ENCODE peak calls at places on chromosomes 16 and 17, in nine cellular contexts. F is HFF-Myc; C is fibroblast of lung; K is CD4-positive, CD25-positive, alpha-beta regulatory T cell; N is GM23248; Y is lower leg skin; A is prostate gland; T is body of pancreas; X is transverse colon. V is an unnamed sample.

GRCh38 chr17:18185391-18185790 is 1.8 kb downstream of the ALKBH5 start:
- DNase-seq in F (no peak), C (peak), K (no peak), N (peak), Y (no peak), A (no peak), T (no peak), X (no peak), V (no peak)

GRCh38 chr17:29582254-29582765 is 7.1 kb downstream of the GIT1 start:
- DNase-seq in F (no peak), C (no peak), K (no peak), N (no peak), Y (no peak), A (no peak), T (no peak), X (no peak), V (no peak)

GRCh38 chr17:78375401-78376079 is 2.9 kb upstream of the PGS1 start:
- DNase-seq in F (no peak), C (peak), K (no peak), N (peak), Y (peak), A (no peak), T (no peak), X (no peak), V (peak)

GRCh38 chr16:57341062-57341440 is 17.5 kb upstream of the CCL22 start:
- DNase-seq in F (no peak), C (no peak), K (no peak), N (no peak), Y (peak), A (no peak), T (no peak), X (no peak), V (no peak)

GRCh38 chr16:15435216-15435864 is 952 bp downstream of the BMERB1 start:
- DNase-seq in F (no peak), C (no peak), K (no peak), N (peak), Y (no peak), A (no peak), T (peak), X (no peak), V (no peak)

GRCh38 chr17:45883063-45883462 is 11.3 kb upstream of the MAPT start:
- DNase-seq in F (no peak), C (no peak), K (no peak), N (no peak), Y (no peak), A (no peak), T (no peak), X (no peak), V (no peak)

GRCh38 chr17:78376161-78376560 is 2.3 kb upstream of the PGS1 start:
- DNase-seq in F (no peak), C (peak), K (no peak), N (no peak), Y (no peak), A (no peak), T (no peak), X (no peak), V (no peak)

GRCh38 chr17:6508519-6509294 is 47.6 kb downstream of the PITPNM3 start:
- DNase-seq in F (no peak), C (no peak), K (no peak), N (no peak), Y (peak), A (no peak), T (no peak), X (no peak), V (no peak)

GRCh38 chr17:78974635-78975591 is 4.8 kb downstream of the LGALS3BP start:
- DNase-seq in F (peak), C (peak), K (no peak), N (peak), Y (peak), A (peak), T (peak), X (peak), V (peak)

GRCh38 chr16:74480150-74481029 is 59.1 kb upstream of the CLEC18B start:
- DNase-seq in F (peak), C (peak), K (no peak), N (peak), Y (no peak), A (peak), T (peak), X (peak), V (peak)

GRCh38 chr17:2440930-2441329 is 40.1 kb upstream of the MNT start:
- DNase-seq in F (no peak), C (no peak), K (no peak), N (no peak), Y (no peak), A (no peak), T (no peak), X (no peak), V (no peak)

GRCh38 chr17:68455756-68456528 is 1.4 kb downstream of the WIPI1 start:
- DNase-seq in F (no peak), C (peak), K (no peak), N (peak), Y (no peak), A (peak), T (peak), X (peak), V (no peak)

GRCh38 chr16:12440233-12440530 is 363.5 kb downstream of the CPPED1 start:
- DNase-seq in F (no peak), C (peak), K (no peak), N (peak), Y (no peak), A (no peak), T (no peak), X (no peak), V (no peak)

GRCh38 chr16:13378151-13378550 is 476.8 kb downstream of the SHISA9 start:
- DNase-seq in F (no peak), C (no peak), K (no peak), N (no peak), Y (no peak), A (no peak), T (no peak), X (no peak), V (no peak)

GRCh38 chr16:77696149-77696548 is 26.2 kb upstream of the NUDT7 start:
- DNase-seq in F (no peak), C (no peak), K (no peak), N (no peak), Y (no peak), A (no peak), T (no peak), X (no peak), V (no peak)

GRCh38 chr16:80176114-80176513 is 364.7 kb upstream of the DYNLRB2 start:
- DNase-seq in F (no peak), C (no peak), K (no peak), N (peak), Y (no peak), A (no peak), T (no peak), X (no peak), V (no peak)

GRCh38 chr17:19670906-19671305 is 22.4 kb downstream of the ALDH3A2 start:
- DNase-seq in F (no peak), C (no peak), K (no peak), N (no peak), Y (peak), A (no peak), T (no peak), X (no peak), V (no peak)

GRCh38 chr17:29760279-29760721 is 137.6 kb upstream of the CORO6 start:
- DNase-seq in F (no peak), C (peak), K (no peak), N (peak), Y (no peak), A (no peak), T (no peak), X (peak), V (no peak)

GRCh38 chr17:35731239-35731931 is at the start of gene RASL10B:
- DNase-seq in F (no peak), C (peak), K (no peak), N (peak), Y (peak), A (peak), T (peak), X (peak), V (no peak)

GRCh38 chr17:18379246-18380146 is 1.9 kb downstream of the EVPLL start:
- DNase-seq in F (no peak), C (no peak), K (no peak), N (no peak), Y (no peak), A (no peak), T (no peak), X (peak), V (no peak)

GRCh38 chr16:21117567-21117966 is 33.1 kb downstream of the DNAH3 start:
- DNase-seq in F (no peak), C (no peak), K (no peak), N (peak), Y (peak), A (no peak), T (no peak), X (no peak), V (no peak)

GRCh38 chr16:79089735-79090284 is 510.7 kb downstream of the MAF start:
- DNase-seq in F (no peak), C (no peak), K (no peak), N (no peak), Y (no peak), A (no peak), T (no peak), X (peak), V (no peak)

GRCh38 chr16:25014500-25015147 is 545 bp downstream of the ARHGAP17 start:
- DNase-seq in F (no peak), C (peak), K (peak), N (peak), Y (peak), A (peak), T (peak), X (peak), V (no peak)

GRCh38 chr17:31499771-31500554 is 108.5 kb downstream of the RAB11FIP4 start:
- DNase-seq in F (no peak), C (peak), K (no peak), N (peak), Y (no peak), A (no peak), T (peak), X (peak), V (no peak)

GRCh38 chr17:63497708-63498483 is 21.0 kb downstream of the ACE start:
- DNase-seq in F (no peak), C (peak), K (no peak), N (no peak), Y (no peak), A (no peak), T (no peak), X (no peak), V (peak)

GRCh38 chr16:67389911-67390815 is 3.1 kb downstream of the TPPP3 start:
- DNase-seq in F (no peak), C (no peak), K (no peak), N (no peak), Y (peak), A (no peak), T (no peak), X (no peak), V (no peak)

GRCh38 chr16:24544640-24545039 is 5.3 kb downstream of the RBBP6 start:
- DNase-seq in F (no peak), C (peak), K (no peak), N (peak), Y (no peak), A (no peak), T (no peak), X (no peak), V (no peak)

GRCh38 chr17:36188891-36189306 is 7.7 kb downstream of the CCL3L1 start:
- DNase-seq in F (no peak), C (no peak), K (no peak), N (no peak), Y (no peak), A (no peak), T (peak), X (peak), V (no peak)

GRCh38 chr16:83245061-83245460 is 562.7 kb upstream of the HSBP1 start:
- DNase-seq in F (no peak), C (peak), K (no peak), N (peak), Y (no peak), A (no peak), T (no peak), X (no peak), V (no peak)

GRCh38 chr16:31876955-31877828 is 3.6 kb downstream of the ZNF267 start:
- DNase-seq in F (peak), C (peak), K (peak), N (peak), Y (no peak), A (no peak), T (no peak), X (no peak), V (no peak)

DNA sequence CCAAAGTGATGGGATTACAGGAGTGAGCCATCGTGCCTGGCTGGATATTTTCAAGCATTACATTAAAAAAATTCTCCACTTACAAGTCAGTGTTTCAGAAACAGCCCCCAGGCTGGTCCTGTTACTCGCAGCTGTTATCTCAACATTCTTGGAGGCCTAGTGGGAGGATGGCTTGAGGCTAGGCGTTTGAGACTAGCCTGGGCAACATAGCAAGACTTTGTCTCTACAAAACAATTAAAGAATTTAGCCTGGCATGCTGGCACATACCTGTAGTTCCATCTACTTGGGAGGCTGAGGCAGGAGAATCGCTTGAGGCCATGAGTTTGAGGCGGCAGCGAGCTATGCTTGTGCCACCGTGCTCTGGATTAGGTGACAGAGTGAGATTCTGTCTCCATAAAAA is 26.5 kb upstream of the SPNS3 start:
- DNase-seq in F (no peak), C (no peak), K (no peak), N (no peak), Y (no peak), A (no peak), T (no peak), X (no peak), V (no peak)
- H3K4me3 ChIP-seq in F (no peak), C (no peak), K (no peak), N (no peak), Y (no peak), A (no peak), T (no peak), X (no peak), V (no peak)

GRCh38 chr16:85308585-85309540 is 196.6 kb upstream of the CIBAR2 start:
- DNase-seq in F (no peak), C (no peak), K (no peak), N (no peak), Y (no peak), A (no peak), T (no peak), X (no peak), V (no peak)
- H3K4me3 ChIP-seq in F (no peak), C (no peak), K (peak), N (no peak), Y (no peak), A (no peak), T (no peak), X (no peak), V (no peak)

GRCh38 chr17:1229891-1230571 is 40.2 kb upstream of the BHLHA9 start:
- DNase-seq in F (no peak), C (no peak), K (no peak), N (peak), Y (no peak), A (no peak), T (no peak), X (peak), V (no peak)
- H3K4me3 ChIP-seq in F (no peak), C (no peak), K (no peak), N (peak), Y (peak), A (peak), T (no peak), X (peak), V (peak)

GRCh38 chr16:1958715-1959268 is 546 bp upstream of the NDUFB10 start:
- DNase-seq in F (no peak), C (no peak), K (no peak), N (no peak), Y (no peak), A (no peak), T (no peak), X (no peak), V (no peak)
- H3K4me3 ChIP-seq in F (peak), C (no peak), K (peak), N (peak), Y (no peak), A (peak), T (no peak), X (peak), V (peak)

GRCh38 chr16:55647798-55648197 is 8.0 kb upstream of the SLC6A2 start:
- DNase-seq in F (no peak), C (no peak), K (no peak), N (peak), Y (no peak), A (no peak), T (no peak), X (no peak), V (no peak)

GRCh38 chr16:55647343-55647742 is 8.4 kb upstream of the SLC6A2 start:
- DNase-seq in F (no peak), C (no peak), K (no peak), N (no peak), Y (no peak), A (no peak), T (no peak), X (no peak), V (no peak)

GRCh38 chr16:55643161-55643970 is 12.4 kb upstream of the SLC6A2 start:
- DNase-seq in F (no peak), C (no peak), K (no peak), N (peak), Y (peak), A (no peak), T (peak), X (peak), V (no peak)

GRCh38 chr16:55642611-55643010 is 13.2 kb upstream of the SLC6A2 start:
- DNase-seq in F (no peak), C (no peak), K (no peak), N (no peak), Y (no peak), A (no peak), T (no peak), X (no peak), V (no peak)

DNA sequence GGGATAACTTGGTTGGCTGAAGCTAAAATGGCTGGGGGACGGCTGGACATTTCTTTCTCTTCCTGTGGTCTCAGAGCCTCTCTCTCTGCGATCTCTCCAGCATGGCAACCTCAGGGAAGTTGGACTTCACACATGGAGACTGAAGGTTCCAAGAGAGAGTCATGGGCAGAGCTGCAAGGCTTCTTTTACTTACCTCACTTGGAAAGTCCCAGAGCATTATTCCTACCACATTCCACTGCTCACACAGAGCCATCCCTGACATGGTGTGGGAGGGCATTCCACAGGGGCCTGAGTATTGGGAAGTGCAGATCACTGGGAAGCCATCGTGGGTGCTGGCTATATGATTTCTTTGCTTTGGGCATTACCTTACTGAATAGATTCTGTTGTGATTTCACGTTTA is 9.8 kb upstream of the SLC6A2 start:
- DNase-seq in F (no peak), C (peak), K (no peak), N (no peak), Y (peak), A (no peak), T (no peak), X (no peak), V (no peak)
- H3K4me3 ChIP-seq in F (no peak), C (no peak), K (no peak), N (no peak), Y (no peak), A (no peak), T (no peak), X (no peak), V (no peak)

GRCh38 chr16:2715064-2715463 is 5.0 kb downstream of the PRSS27 start:
- DNase-seq in F (no peak), C (no peak), K (no peak), N (no peak), Y (no peak), A (no peak), T (no peak), X (no peak), V (no peak)
- H3K4me3 ChIP-seq in F (no peak), C (no peak), K (no peak), N (no peak), Y (no peak), A (no peak), T (no peak), X (no peak), V (no peak)

GRCh38 chr17:16255481-16255901 is 38.5 kb downstream of the PIGL start:
- DNase-seq in F (no peak), C (peak), K (no peak), N (peak), Y (no peak), A (peak), T (peak), X (peak), V (peak)
- H3K4me3 ChIP-seq in F (no peak), C (peak), K (no peak), N (peak), Y (no peak), A (no peak), T (no peak), X (peak), V (no peak)

DNA sequence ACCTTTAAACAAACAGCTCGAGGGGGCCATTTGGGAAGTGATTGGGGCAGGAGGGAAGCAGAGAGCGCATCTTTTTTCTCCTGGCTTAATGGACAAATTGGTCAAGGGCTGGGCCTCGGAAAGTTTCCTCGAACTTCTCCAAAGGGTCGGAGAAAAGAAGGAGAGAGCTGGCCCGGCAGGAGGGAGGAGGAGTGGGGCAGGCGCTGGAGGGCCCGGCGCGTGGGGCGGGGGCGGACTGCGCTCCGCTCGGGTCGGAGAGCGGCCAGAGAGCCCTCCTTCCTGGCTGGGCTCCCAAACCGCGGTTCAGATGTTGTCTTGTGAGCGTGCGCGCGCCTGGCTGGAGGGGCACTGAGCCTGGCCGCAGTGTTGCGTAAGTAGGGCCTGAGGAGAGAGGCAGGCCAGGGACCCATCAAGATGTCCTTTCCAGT is 1.2 kb downstream of the MMP2 start:
- DNase-seq in F (no peak), C (peak), K (no peak), N (peak), Y (peak), A (peak), T (peak), X (peak), V (peak)
- H3K4me3 ChIP-seq in F (peak), C (peak), K (no peak), N (peak), Y (peak), A (peak), T (no peak), X (peak), V (peak)

GRCh38 chr16:88957887-88958577 is 19.0 kb downstream of the CBFA2T3 start:
- DNase-seq in F (no peak), C (no peak), K (no peak), N (no peak), Y (no peak), A (no peak), T (no peak), X (no peak), V (no peak)
- H3K4me3 ChIP-seq in F (no peak), C (no peak), K (no peak), N (no peak), Y (no peak), A (no peak), T (no peak), X (no peak), V (no peak)

GRCh38 chr17:49132699-49133364 is at the start of gene B4GALNT2:
- DNase-seq in F (no peak), C (peak), K (no peak), N (peak), Y (no peak), A (no peak), T (peak), X (peak), V (no peak)

GRCh38 chr17:49136335-49136734 is 3.8 kb downstream of the B4GALNT2 start:
- DNase-seq in F (no peak), C (no peak), K (no peak), N (no peak), Y (no peak), A (no peak), T (no peak), X (no peak), V (no peak)

GRCh38 chr17:49130891-49131290 is 1.7 kb upstream of the B4GALNT2 start:
- DNase-seq in F (no peak), C (peak), K (no peak), N (peak), Y (no peak), A (no peak), T (no peak), X (no peak), V (no peak)

GRCh38 chr17:49132317-49132698 is 261 bp upstream of the B4GALNT2 start:
- DNase-seq in F (no peak), C (no peak), K (no peak), N (no peak), Y (no peak), A (no peak), T (no peak), X (peak), V (no peak)
- H3K4me3 ChIP-seq in F (peak), C (no peak), K (no peak), N (peak), Y (no peak), A (peak), T (no peak), X (peak), V (peak)